ENCODE peak calls at places on chromosomes 3 and 15, in ten cellular contexts. D is stimulated activated CD4-positive, alpha-beta T cell treated with anti-CD3 and anti-CD28 coated beads, Interleukin-4, amount 100 ng/mL, for 48 hours; U is WTC11; R is central memory CD4-positive, alpha-beta T cell; V is myocyte; P is cardiac fibroblast; F is activated CD8-positive, alpha-beta memory T cell treated with anti-CD3 and anti-CD28 coated beads, Interleukin-2, amount 10 ng/mL, durations not matched to agents 7 days and 5 days; A is natural killer cell; T is A549; M is hepatocyte. J is an unnamed sample.

GRCh38 chr3:13299531-13300155 is 120.5 kb downstream of the NUP210 start:
- DNase-seq in U (no peak), D (no peak), A (no peak), M (no peak), V (no peak), T (no peak), F (no peak), R (no peak), P (no peak), J (no peak)

GRCh38 chr3:45210308-45211038 is 15.6 kb downstream of the TMEM158 start:
- DNase-seq in D (peak; percentile 68), F (peak; percentile 88), M (peak; percentile 91), R (peak; percentile 71), T (peak; percentile 47), A (peak; percentile 69), P (peak; percentile 87), U (peak; percentile 88), V (peak; percentile 82), J (peak; percentile 70)

GRCh38 chr3:98980915-98981596 is 79.6 kb upstream of the DCBLD2 start:
- DNase-seq in U (no peak), T (no peak), M (no peak), D (no peak), V (peak; percentile 91), R (no peak), P (no peak), F (no peak), A (no peak), J (peak; percentile 57)

GRCh38 chr15:70113304-70113700 is 15.6 kb upstream of the TLE3 start:
- DNase-seq in A (no peak), P (no peak), V (no peak), T (no peak), F (no peak), D (no peak), R (no peak), M (no peak), U (no peak), J (no peak)

GRCh38 chr15:50627351-50628055 is 59.1 kb downstream of the TRPM7 start:
- DNase-seq in V (peak; percentile 33), R (no peak), U (no peak), P (peak; percentile 8), T (no peak), D (no peak), A (no peak), F (no peak), M (no peak), J (no peak)

GRCh38 chr3:52436500-52437106 is 8.3 kb downstream of the SEMA3G start:
- DNase-seq in U (no peak), V (peak; percentile 83), T (no peak), M (peak; percentile 31), P (peak; percentile 88), A (no peak), F (no peak), R (no peak), D (no peak), J (no peak)

GRCh38 chr15:88644741-88645140 is 5.9 kb downstream of the ISG20 start:
- DNase-seq in V (no peak), P (no peak), T (no peak), R (no peak), U (no peak), A (no peak), F (no peak), M (no peak), D (no peak), J (no peak)

GRCh38 chr3:157160652-157161480 is 919 bp upstream of the CCNL1 start:
- DNase-seq in F (peak; percentile 71), P (peak; percentile 97), D (peak; percentile 63), V (peak; percentile 94), A (no peak), T (peak; percentile 59), R (peak; percentile 66), M (peak; percentile 95), U (no peak), J (peak; percentile 53)

GRCh38 chr15:89912674-89913396 is at the start of gene ARPIN:
- DNase-seq in T (peak; percentile 77), V (peak; percentile 62), A (peak; percentile 35), F (no peak), U (peak; percentile 72), M (peak; percentile 78), P (peak; percentile 61), R (no peak), D (no peak), J (no peak)

GRCh38 chr3:32194653-32195052 is 43.8 kb upstream of the CMTM8 start:
- DNase-seq in T (no peak), P (no peak), A (no peak), V (no peak), U (no peak), F (no peak), D (no peak), R (no peak), M (no peak), J (no peak)

GRCh38 chr3:126417461-126418255 is 22.9 kb downstream of the CFAP100 start:
- DNase-seq in A (no peak), D (no peak), R (no peak), T (no peak), U (no peak), P (no peak), V (no peak), M (no peak), F (no peak), J (no peak)

GRCh38 chr3:47425383-47425778 is 44.6 kb downstream of the PTPN23 start:
- DNase-seq in R (no peak), V (no peak), A (no peak), F (no peak), T (no peak), P (no peak), U (no peak), M (no peak), D (no peak), J (no peak)

GRCh38 chr3:128269131-128269775 is 116.0 kb downstream of the EEFSEC start:
- DNase-seq in D (no peak), T (no peak), V (no peak), R (no peak), U (no peak), A (no peak), F (peak; percentile 31), P (no peak), M (no peak), J (no peak)

GRCh38 chr3:65604863-65605526 is 433.7 kb downstream of the MAGI1 start:
- DNase-seq in U (no peak), A (no peak), P (peak; percentile 64), D (no peak), R (no peak), V (peak; percentile 35), M (no peak), F (no peak), T (no peak), J (no peak)

GRCh38 chr3:45715945-45716344 is 26.7 kb downstream of the SACM1L start:
- DNase-seq in F (no peak), T (no peak), U (no peak), R (no peak), V (no peak), A (no peak), P (no peak), D (no peak), M (no peak), J (no peak)

GRCh38 chr3:142896201-142896755 is 7.4 kb upstream of the PCOLCE2 start:
- DNase-seq in P (peak; percentile 32), U (no peak), T (peak; percentile 40), F (no peak), D (no peak), A (no peak), V (no peak), M (no peak), R (no peak), J (no peak)

GRCh38 chr3:136584728-136585127 is 167.4 kb downstream of the STAG1 start:
- DNase-seq in P (no peak), A (no peak), F (no peak), V (no peak), M (no peak), R (no peak), U (no peak), T (no peak), D (no peak), J (no peak)

GRCh38 chr15:22735781-22736180 is 50.7 kb upstream of the NIPA1 start:
- DNase-seq in P (peak; percentile 51), F (no peak), V (no peak), M (no peak), D (no peak), A (no peak), T (no peak), R (no peak), U (no peak), J (no peak)

GRCh38 chr15:98308117-98308516 is 340.2 kb upstream of the IGF1R start:
- DNase-seq in V (no peak), A (no peak), U (no peak), F (no peak), R (no peak), T (no peak), M (no peak), P (no peak), D (no peak), J (no peak)

GRCh38 chr3:166900866-166901577 is 479.1 kb downstream of the ZBBX start:
- DNase-seq in F (no peak), V (no peak), M (no peak), U (no peak), A (no peak), T (no peak), P (no peak), R (no peak), D (no peak), J (no peak)

GRCh38 chr3:124034016-124034808 is 42.3 kb upstream of the ROPN1 start:
- DNase-seq in R (no peak), D (no peak), A (no peak), V (no peak), M (peak; percentile 47), T (no peak), F (no peak), P (no peak), U (no peak), J (no peak)

GRCh38 chr15:75156306-75157215 is 45.1 kb upstream of the C15orf39 start:
- DNase-seq in T (no peak), V (no peak), P (no peak), A (no peak), F (no peak), D (no peak), U (peak; percentile 62), M (no peak), R (no peak), J (no peak)

GRCh38 chr3:107524214-107525100 is 1.7 kb downstream of the BBX start:
- DNase-seq in F (peak; percentile 47), V (peak; percentile 67), U (peak; percentile 41), T (no peak), R (peak; percentile 44), P (peak; percentile 61), D (peak; percentile 2), A (peak; percentile 56), M (peak; percentile 77), J (no peak)

GRCh38 chr15:37133619-37134018 is 33.3 kb upstream of the MEIS2 start:
- DNase-seq in D (no peak), T (no peak), F (no peak), P (peak; percentile 68), A (no peak), U (no peak), R (no peak), V (peak; percentile 17), M (no peak), J (no peak)

GRCh38 chr3:35758358-35758757 is 119.0 kb downstream of the ARPP21 start:
- DNase-seq in A (no peak), F (no peak), V (no peak), D (no peak), U (no peak), P (no peak), M (no peak), R (no peak), T (no peak), J (no peak)

GRCh38 chr3:174620138-174620537 is 239.0 kb upstream of the NAALADL2 start:
- DNase-seq in M (no peak), R (no peak), V (peak; percentile 17), P (peak; percentile 49), U (no peak), T (no peak), A (no peak), F (no peak), D (no peak), J (peak; percentile 15)

GRCh38 chr15:92653836-92654524 is 1.6 kb downstream of the FAM174B start:
- DNase-seq in R (no peak), P (no peak), F (no peak), U (no peak), V (peak; percentile 74), A (no peak), D (no peak), T (no peak), M (peak; percentile 72), J (no peak)

GRCh38 chr3:158792709-158793108 is 9.1 kb upstream of the MFSD1 start:
- DNase-seq in P (peak; percentile 89), F (no peak), A (no peak), U (no peak), D (no peak), M (peak; percentile 26), V (peak; percentile 78), R (no peak), T (peak; percentile 40), J (no peak)

J was measured in HCT116.